ENCODE peak calls at places on chromosomes 13 and 19, in four cellular contexts. B is stimulated activated CD4-positive, alpha-beta T cell treated with anti-CD3 and anti-CD28 coated beads, TNF-alpha, amount 100 ng/mL, for 24 hours; Q is effector memory CD8-positive, alpha-beta T cell; X is body of pancreas. T is an unnamed sample.

GRCh38 chr19:45424191-45425058 is 708 bp upstream of the ERCC1 start:
- DNase-seq in B (no peak), Q (no peak), X (peak), T (peak)

GRCh38 chr13:39415003-39415402 is 188.0 kb downstream of the LHFPL6 start:
- DNase-seq in B (no peak), Q (no peak), X (peak), T (no peak)

GRCh38 chr13:84651288-84651687 is 769.0 kb upstream of the SLITRK1 start:
- DNase-seq in B (no peak), Q (no peak), X (peak), T (no peak)

GRCh38 chr19:17074628-17075034 is 621 bp downstream of the HAUS8 start:
- DNase-seq in B (no peak), Q (no peak), X (no peak), T (no peak)

GRCh38 chr13:88926890-88927502 is 1255.8 kb downstream of the SLITRK5 start:
- DNase-seq in B (no peak), Q (no peak), X (no peak), T (no peak)

GRCh38 chr19:47713046-47714021 is at the start of gene EHD2:
- DNase-seq in B (peak), Q (no peak), X (peak), T (no peak)

GRCh38 chr13:53342623-53343022 is 314.0 kb downstream of the OLFM4 start:
- DNase-seq in B (no peak), Q (no peak), X (no peak), T (no peak)

GRCh38 chr19:5903054-5903501 is 512 bp downstream of the NDUFA11 start:
- DNase-seq in B (no peak), Q (no peak), X (no peak), T (peak)

GRCh38 chr13:114200673-114201005 is 21.6 kb downstream of the CFAP97D2 start:
- DNase-seq in B (no peak), Q (no peak), X (no peak), T (no peak)

GRCh38 chr13:27789495-27790303 is 2.6 kb upstream of the GSX1 start:
- DNase-seq in B (no peak), Q (no peak), X (no peak), T (no peak)

GRCh38 chr19:4868286-4868834 is 893 bp upstream of the PLIN3 start:
- DNase-seq in B (no peak), Q (no peak), X (no peak), T (no peak)

T was measured in MV-4-11.